ENCODE peak calls at places on chromosomes 1 and 21, in eight cellular contexts. Z, M, F, G, O, V, I and K are unnamed samples.

GRCh38 chr1:222912730-222913129 is 97.9 kb downstream of the DISP1 start:
- ATAC-seq in M (no peak), Z (no peak), F (no peak), G (no peak), I (no peak), O (no peak), V (no peak), K (no peak)

GRCh38 chr1:91847851-91848250 is 38.1 kb downstream of the TGFBR3 start:
- ATAC-seq in O (no peak), V (no peak), I (no peak), F (no peak), M (no peak), G (no peak), Z (no peak), K (no peak)

GRCh38 chr1:43858324-43858723 is 75.3 kb upstream of the ARTN start:
- ATAC-seq in O (peak; percentile 93), Z (peak; percentile 92), F (peak; percentile 97), G (peak; percentile 91), I (peak; percentile 71), M (no peak), V (peak; percentile 61), K (peak; percentile 94)

GRCh38 chr21:33301632-33302002 is 23.2 kb upstream of the IFNAR1 start:
- ATAC-seq in V (no peak), O (no peak), G (no peak), I (no peak), F (no peak), Z (no peak), M (no peak), K (no peak)

GRCh38 chr1:19476440-19477190 is 8.7 kb downstream of the CAPZB start:
- ATAC-seq in V (peak; percentile 26), Z (peak; percentile 60), I (peak; percentile 62), F (no peak), G (no peak), M (peak; percentile 30), O (peak; percentile 53), K (peak; percentile 40)

GRCh38 chr1:53122194-53122846 is 20.1 kb downstream of the SLC1A7 start:
- ATAC-seq in V (no peak), I (no peak), F (no peak), M (peak; percentile 25), G (peak; percentile 28), O (peak; percentile 49), Z (no peak), K (peak; percentile 42)

GRCh38 chr1:38034871-38035270 is 11.7 kb downstream of the POU3F1 start:
- ATAC-seq in O (no peak), V (no peak), M (no peak), G (no peak), I (no peak), Z (no peak), F (no peak), K (no peak)

GRCh38 chr1:15046487-15047165 is 106.9 kb upstream of the TMEM51 start:
- ATAC-seq in O (peak; percentile 89), Z (peak; percentile 86), M (peak; percentile 79), I (peak; percentile 96), G (peak; percentile 82), V (peak; percentile 91), F (peak; percentile 87), K (peak; percentile 72)

GRCh38 chr21:26820473-26820872 is 24.7 kb downstream of the ADAMTS1 start:
- ATAC-seq in F (no peak), M (no peak), O (no peak), G (no peak), Z (no peak), I (no peak), V (no peak), K (no peak)

GRCh38 chr1:243950166-243950565 is 100.1 kb upstream of the AKT3 start:
- ATAC-seq in M (no peak), Z (no peak), O (no peak), F (no peak), G (no peak), V (no peak), I (no peak), K (no peak)

GRCh38 chr1:248818505-248819374 is 7.0 kb downstream of the SH3BP5L start:
- ATAC-seq in Z (peak; percentile 6), I (no peak), G (no peak), F (no peak), O (peak; percentile 5), M (no peak), V (no peak), K (no peak)

GRCh38 chr1:11339346-11340247 is 66.6 kb downstream of the UBIAD1 start:
- ATAC-seq in F (peak; percentile 39), Z (no peak), I (peak; percentile 40), O (no peak), M (peak; percentile 42), G (no peak), V (peak; percentile 86), K (no peak)

GRCh38 chr21:39564200-39564599 is 48.5 kb upstream of the B3GALT5 start:
- ATAC-seq in O (no peak), Z (no peak), G (no peak), I (no peak), M (peak; percentile 78), F (no peak), V (peak; percentile 85), K (no peak)

GRCh38 chr21:42308914-42309752 is 6.1 kb downstream of the TFF3 start:
- ATAC-seq in Z (peak; percentile 3), M (no peak), F (peak; percentile 61), G (no peak), V (peak; percentile 39), I (peak; percentile 10), O (no peak), K (no peak)

GRCh38 chr1:203136409-203137042 is 9.0 kb downstream of the ADORA1 start:
- ATAC-seq in M (no peak), V (no peak), O (no peak), I (peak; percentile 46), G (peak; percentile 46), Z (no peak), F (peak; percentile 88), K (no peak)

GRCh38 chr1:1399870-1400575 is 888 bp upstream of the CCNL2 start:
- ATAC-seq in F (peak; percentile 1), M (no peak), O (no peak), I (peak; percentile 1), V (no peak), G (peak; percentile 0), Z (peak; percentile 1), K (no peak)

GRCh38 chr1:54997711-54997986 is 1.1 kb upstream of the BSND start:
- ATAC-seq in O (no peak), G (no peak), Z (no peak), M (no peak), V (no peak), F (no peak), I (no peak), K (no peak)

GRCh38 chr1:38334930-38335592 is 288.5 kb upstream of the POU3F1 start:
- ATAC-seq in V (no peak), M (no peak), Z (peak; percentile 73), G (no peak), I (no peak), O (peak; percentile 78), F (no peak), K (no peak)

GRCh38 chr1:66532798-66533783 is 862 bp upstream of the SGIP1 start:
- ATAC-seq in V (peak; percentile 56), F (no peak), I (peak; percentile 68), Z (peak; percentile 59), G (peak; percentile 54), M (peak; percentile 47), O (peak; percentile 66), K (peak; percentile 40)

DNA sequence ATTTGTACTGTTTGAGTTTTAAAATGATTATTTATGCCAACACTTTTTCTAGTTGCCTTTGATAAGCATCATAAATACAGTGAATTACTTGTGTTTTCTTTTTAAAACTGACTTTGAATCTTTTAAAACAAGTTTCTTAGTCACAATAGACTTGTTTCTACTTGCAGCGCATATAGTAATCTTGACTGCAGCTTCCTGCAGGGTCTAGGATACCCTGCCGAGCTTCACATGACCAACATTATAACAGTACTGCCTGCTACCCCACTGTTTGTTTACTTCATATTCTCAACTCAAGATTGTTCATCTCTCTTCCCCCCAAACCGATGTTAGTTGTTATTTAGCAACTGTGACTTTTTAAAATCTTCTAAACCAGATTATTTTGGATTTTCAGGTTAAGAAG is 751.3 kb upstream of the NEGR1 start:
- ATAC-seq in G (no peak), V (no peak), Z (no peak), F (no peak), M (no peak), O (no peak), I (no peak), K (no peak)
- H3K36me3 ChIP-seq in G (no peaks in the 10 kb centered on the region), V (no peaks in the 10 kb centered on the region), Z (no peaks in the 10 kb centered on the region), F (no peaks in the 10 kb centered on the region), M (no peaks in the 10 kb centered on the region), O (no peaks in the 10 kb centered on the region), I (no peaks in the 10 kb centered on the region), K (no peaks in the 10 kb centered on the region)

GRCh38 chr21:34794686-34795085 is 125.9 kb downstream of the CLIC6 start:
- ATAC-seq in F (no peak), O (no peak), G (no peak), Z (no peak), M (no peak), I (no peak), V (no peak), K (no peak)
- H3K27ac ChIP-seq in F (peak overlapping the region; percentile 61), O (peak overlapping the region; percentile 52), G (no peak overlapping the region), Z (peak overlapping the region; percentile 54), M (peak overlapping the region; percentile 71), I (no peak overlapping the region), V (no peak overlapping the region), K (peak overlapping the region; percentile 46)

GRCh38 chr1:235176486-235176885 is 15.4 kb upstream of the RBM34 start:
- ATAC-seq in O (no peak), F (no peak), M (no peak), V (no peak), I (peak; percentile 63), G (no peak), Z (no peak), K (no peak)
- H3K36me3 ChIP-seq in O (peaks cover 76% of the 10 kb centered on the region), F (peaks cover 17% of the 10 kb centered on the region), M (peaks cover 24% of the 10 kb centered on the region), V (no peaks in the 10 kb centered on the region), I (peaks cover 72% of the 10 kb centered on the region), G (peaks cover 40% of the 10 kb centered on the region), Z (peaks cover 76% of the 10 kb centered on the region), K (peaks cover 5% of the 10 kb centered on the region)

GRCh38 chr1:47616906-47617305 is 179.1 kb downstream of the FOXD2 start:
- ATAC-seq in Z (no peak), F (no peak), I (no peak), M (no peak), O (no peak), V (no peak), G (no peak), K (no peak)

GRCh38 chr1:47608296-47608875 is 170.5 kb downstream of the FOXD2 start:
- ATAC-seq in G (no peak), M (no peak), Z (no peak), I (no peak), O (no peak), F (no peak), V (no peak), K (no peak)

GRCh38 chr1:47616036-47616435 is 178.2 kb downstream of the FOXD2 start:
- ATAC-seq in V (no peak), Z (no peak), M (no peak), O (no peak), I (peak; percentile 32), F (no peak), G (no peak), K (no peak)

GRCh38 chr1:47611992-47612391 is 174.1 kb downstream of the FOXD2 start:
- ATAC-seq in M (no peak), V (no peak), O (no peak), G (no peak), F (no peak), Z (no peak), I (no peak), K (no peak)

DNA sequence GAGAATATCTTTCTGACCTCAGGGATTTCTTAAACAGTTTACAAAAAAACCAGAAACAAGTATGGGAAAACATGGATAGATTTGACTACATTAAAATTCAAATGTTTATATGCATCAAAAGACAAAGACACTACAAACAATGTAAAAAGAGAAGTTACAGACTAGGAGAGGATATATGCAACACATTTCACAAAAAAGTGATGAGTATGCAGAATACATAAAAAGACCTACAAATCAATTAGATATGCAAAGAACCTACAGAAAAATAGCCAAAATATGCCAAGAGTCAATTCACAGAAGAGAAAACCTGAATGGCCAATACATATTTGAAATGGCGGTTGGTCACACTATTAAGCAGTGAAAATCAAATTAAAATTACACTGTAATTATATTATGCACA is 175.0 kb downstream of the FOXD2 start:
- ATAC-seq in G (no peak), F (no peak), M (no peak), O (no peak), I (no peak), Z (no peak), V (no peak), K (no peak)
- H3K27ac ChIP-seq in G (no peak overlapping the region), F (no peak overlapping the region), M (no peak overlapping the region), O (no peak overlapping the region), I (no peak overlapping the region), Z (no peak overlapping the region), V (no peak overlapping the region), K (no peak overlapping the region)